ENCODE peak calls at places on chromosomes 12 and 14, in nine cellular contexts. B, F, E, X, M, P, O, J and H are unnamed samples.

GRCh38 chr12:95633671-95634465 is 82.6 kb upstream of the USP44 start:
- DNase-seq in B (no peak), F (no peak), E (no peak), X (no peak), M (no peak), P (no peak), O (no peak), J (no peak), H (no peak)

GRCh38 chr14:92297818-92298595 is 25.0 kb upstream of the SLC24A4 start:
- DNase-seq in B (no peak), F (no peak), E (no peak), X (no peak), M (no peak), P (no peak), O (no peak), J (no peak), H (no peak)

GRCh38 chr12:120639771-120640721 is at the start of gene CABP1:
- DNase-seq in B (no peak), F (no peak), E (peak), X (peak), M (peak), P (peak), O (peak), J (peak), H (peak)

GRCh38 chr12:46402451-46402850 is 29.9 kb upstream of the SLC38A2 start:
- DNase-seq in B (peak), F (no peak), E (no peak), X (no peak), M (no peak), P (no peak), O (no peak), J (no peak), H (no peak)

GRCh38 chr12:1443421-1444141 is 150.8 kb downstream of the FBXL14 start:
- DNase-seq in B (no peak), F (no peak), E (no peak), X (no peak), M (peak), P (no peak), O (no peak), J (no peak), H (no peak)

GRCh38 chr14:65833256-65833880 is 420.8 kb downstream of the FUT8 start:
- DNase-seq in B (no peak), F (no peak), E (no peak), X (no peak), M (peak), P (no peak), O (no peak), J (no peak), H (no peak)

GRCh38 chr12:30926243-30927209 is at the start of gene TSPAN11:
- DNase-seq in B (no peak), F (no peak), E (peak), X (peak), M (peak), P (peak), O (peak), J (no peak), H (no peak)

GRCh38 chr14:103073876-103074698 is 9.9 kb upstream of the LBHD2 start:
- DNase-seq in B (no peak), F (peak), E (no peak), X (no peak), M (peak), P (peak), O (no peak), J (no peak), H (no peak)

GRCh38 chr12:67855103-67855502 is 134.1 kb upstream of the IFNG-AS1 start:
- DNase-seq in B (no peak), F (no peak), E (no peak), X (no peak), M (no peak), P (no peak), O (no peak), J (no peak), H (no peak)

GRCh38 chr12:56661979-56662638 is 16.3 kb upstream of the ATP5F1B start:
- DNase-seq in B (no peak), F (no peak), E (no peak), X (no peak), M (no peak), P (no peak), O (no peak), J (no peak), H (no peak)

GRCh38 chr12:42921741-42922511 is 332.4 kb upstream of the PRICKLE1 start:
- DNase-seq in B (no peak), F (no peak), E (no peak), X (no peak), M (peak), P (no peak), O (no peak), J (no peak), H (no peak)

GRCh38 chr12:55132816-55133215 is 6.6 kb downstream of the OR9K2 start:
- DNase-seq in B (no peak), F (no peak), E (no peak), X (no peak), M (no peak), P (no peak), O (no peak), J (no peak), H (no peak)

GRCh38 chr14:36662543-36663403 is 1.1 kb downstream of the PAX9 start:
- DNase-seq in B (no peak), F (no peak), E (no peak), X (no peak), M (no peak), P (peak), O (no peak), J (no peak), H (peak)

GRCh38 chr14:53519137-53519536 is 366.0 kb upstream of the DDHD1 start:
- DNase-seq in B (no peak), F (no peak), E (no peak), X (no peak), M (no peak), P (no peak), O (no peak), J (no peak), H (no peak)

GRCh38 chr12:24175281-24175680 is 225.8 kb upstream of the SOX5 start:
- DNase-seq in B (no peak), F (no peak), E (no peak), X (no peak), M (no peak), P (no peak), O (no peak), J (no peak), H (no peak)

GRCh38 chr12:49273726-49274395 is 9.0 kb downstream of the TUBA1C start:
- DNase-seq in B (no peak), F (no peak), E (no peak), X (no peak), M (no peak), P (no peak), O (no peak), J (no peak), H (no peak)

GRCh38 chr14:69077841-69078240 is 75.1 kb downstream of the DCAF5 start:
- DNase-seq in B (peak), F (no peak), E (no peak), X (no peak), M (peak), P (no peak), O (no peak), J (no peak), H (no peak)

GRCh38 chr12:131351319-131352028 is 359.4 kb upstream of the SFSWAP start:
- DNase-seq in B (no peak), F (no peak), E (no peak), X (no peak), M (no peak), P (peak), O (no peak), J (no peak), H (no peak)

GRCh38 chr12:54657048-54657696 is 9.0 kb upstream of the DCD start:
- DNase-seq in B (no peak), F (peak), E (no peak), X (no peak), M (no peak), P (no peak), O (no peak), J (no peak), H (no peak)

GRCh38 chr12:26319511-26319910 is 124.1 kb downstream of the SSPN start:
- DNase-seq in B (peak), F (no peak), E (no peak), X (no peak), M (no peak), P (no peak), O (no peak), J (no peak), H (no peak)

GRCh38 chr12:16335838-16336237 is 11.6 kb upstream of the MGST1 start:
- DNase-seq in B (no peak), F (no peak), E (no peak), X (no peak), M (no peak), P (no peak), O (no peak), J (no peak), H (no peak)

GRCh38 chr12:89971880-89972279 is 263.2 kb upstream of the ATP2B1 start:
- DNase-seq in B (no peak), F (no peak), E (no peak), X (no peak), M (peak), P (no peak), O (no peak), J (no peak), H (no peak)